ENCODE peak calls at places on chromosomes 5 and 9, in four cellular contexts. H, T, V and Q are unnamed samples.

GRCh38 chr5:100446879-100447278 is 88.3 kb upstream of the FAM174A start:
- DNase-seq in V (no peak), H (no peak), T (no peak), Q (no peak)

GRCh38 chr5:78903936-78904335 is 81.2 kb downstream of the ARSB start:
- DNase-seq in H (no peak), V (no peak), T (no peak), Q (no peak)

GRCh38 chr5:37043693-37044092 is 167.1 kb downstream of the NIPBL start:
- DNase-seq in V (no peak), H (no peak), T (no peak), Q (no peak)

GRCh38 chr5:106822851-106823250 is 847.9 kb downstream of the EFNA5 start:
- DNase-seq in H (no peak), T (no peak), V (no peak), Q (no peak)

GRCh38 chr5:172802585-172803176 is 31.4 kb upstream of the ERGIC1 start:
- DNase-seq in T (no peak), V (no peak), H (no peak), Q (no peak)

GRCh38 chr5:166596043-166596442 is 1695.4 kb upstream of the WWC1 start:
- DNase-seq in V (no peak), T (no peak), H (no peak), Q (no peak)

GRCh38 chr5:94021246-94021645 is 279.8 kb upstream of the POU5F2 start:
- DNase-seq in T (peak; percentile 39), H (no peak), V (no peak), Q (peak; percentile 39)

GRCh38 chr5:68264024-68264956 is 48.7 kb downstream of the PIK3R1 start:
- DNase-seq in T (no peak), H (no peak), V (no peak), Q (no peak)

GRCh38 chr9:37947431-37947830 is 43.5 kb upstream of the SLC25A51 start:
- DNase-seq in V (no peak), H (no peak), T (no peak), Q (no peak)

GRCh38 chr9:31612336-31613030 is 772.0 kb upstream of the ACO1 start:
- DNase-seq in T (no peak), H (no peak), V (no peak), Q (no peak)

GRCh38 chr5:150762216-150762615 is 3.4 kb upstream of the DCTN4 start:
- DNase-seq in V (no peak), T (no peak), H (no peak), Q (no peak)

GRCh38 chr9:99350461-99350860 is 128.4 kb downstream of the SEC61B start:
- DNase-seq in V (no peak), H (no peak), T (no peak), Q (no peak)

GRCh38 chr9:3136999-3137675 is 293.2 kb upstream of the PUM3 start:
- DNase-seq in V (no peak), T (no peak), H (no peak), Q (no peak)

GRCh38 chr5:54296386-54296785 is 14.0 kb downstream of the ARL15 start:
- DNase-seq in H (no peak), T (no peak), V (no peak), Q (no peak)

GRCh38 chr5:125115180-125115495 is 368.7 kb upstream of the ZNF608 start:
- DNase-seq in H (no peak), T (no peak), V (no peak), Q (no peak)

GRCh38 chr5:132075719-132076077 is 2.1 kb downstream of the CSF2 start:
- DNase-seq in H (no peak), V (no peak), T (no peak), Q (no peak)

GRCh38 chr5:180802325-180803180 is at the start of gene MGAT1:
- DNase-seq in V (peak; percentile 83), H (peak; percentile 49), T (no peak), Q (peak; percentile 77)

GRCh38 chr5:42429694-42430093 is 6.5 kb downstream of the GHR start:
- DNase-seq in H (no peak), T (no peak), V (no peak), Q (no peak)

GRCh38 chr9:35729101-35729500 is 2.9 kb downstream of the TLN1 start:
- DNase-seq in T (no peak), V (no peak), H (no peak), Q (no peak)

GRCh38 chr5:39100851-39101396 is 26.7 kb upstream of the RICTOR start:
- DNase-seq in T (peak; percentile 94), H (no peak), V (no peak), Q (peak; percentile 100)

GRCh38 chr5:136420168-136420916 is 55.0 kb upstream of the TRPC7 start:
- DNase-seq in T (no peak), V (no peak), H (no peak), Q (no peak)

GRCh38 chr9:84000186-84000585 is 19.6 kb downstream of the RMI1 start:
- DNase-seq in V (no peak), H (no peak), T (no peak), Q (no peak)

GRCh38 chr9:98488578-98489312 is 220.0 kb downstream of the GABBR2 start:
- DNase-seq in V (no peak), H (no peak), T (peak; percentile 50), Q (peak; percentile 63)

GRCh38 chr9:118586978-118587377 is 782.3 kb downstream of the BRINP1 start:
- DNase-seq in V (no peak), T (no peak), H (no peak), Q (no peak)

GRCh38 chr5:42703238-42703637 is 53.4 kb upstream of the CCDC152 start:
- DNase-seq in T (no peak), V (no peak), H (no peak), Q (no peak)

GRCh38 chr5:39186289-39186688 is 33.1 kb downstream of the FYB1 start:
- DNase-seq in H (no peak), T (no peak), V (no peak), Q (no peak)

GRCh38 chr5:88942967-88943291 is 59.9 kb upstream of the MEF2C start:
- DNase-seq in H (no peak), T (peak; percentile 22), V (no peak), Q (no peak)

GRCh38 chr9:13688990-13689600 is 409.6 kb upstream of the MPDZ start:
- DNase-seq in V (no peak), T (no peak), H (no peak), Q (no peak)

GRCh38 chr5:181052526-181052927 is 12.5 kb downstream of the BTNL9 start:
- DNase-seq in T (no peak), H (no peak), V (peak; percentile 58), Q (no peak)

GRCh38 chr9:38443181-38443580 is 18.9 kb upstream of the IGFBPL1 start:
- DNase-seq in V (peak; percentile 62), T (peak; percentile 3), H (no peak), Q (peak; percentile 59)

GRCh38 chr9:133506653-133507038 is 18.1 kb downstream of the MYMK start:
- DNase-seq in H (no peak), V (no peak), T (peak; percentile 37), Q (peak; percentile 85)

GRCh38 chr9:7533376-7534090 is 266.0 kb downstream of the DMAC1 start:
- DNase-seq in V (no peak), T (no peak), H (no peak), Q (no peak)

GRCh38 chr9:23821400-23822181 is 4.4 kb downstream of the ELAVL2 start:
- DNase-seq in H (no peak), T (no peak), V (no peak), Q (no peak)

GRCh38 chr9:2466703-2467102 is 154.9 kb upstream of the VLDLR start:
- DNase-seq in V (no peak), H (no peak), T (no peak), Q (no peak)

GRCh38 chr5:27402828-27403227 is 364.4 kb upstream of the CDH9 start:
- DNase-seq in V (no peak), H (no peak), T (no peak), Q (no peak)